ENCODE peak calls at places on chromosomes 7 and 10, in five cellular contexts. G is tibial artery, M is thyroid gland, K is heart left ventricle, W is sigmoid colon. Y is an unnamed sample.

GRCh38 chr7:36021917-36022550 is 131.0 kb upstream of the EEPD1 start:
- DNase-seq in G (no peak), M (peak), K (no peak), W (no peak), Y (no peak)

GRCh38 chr7:1403844-1404404 is 55.3 kb downstream of the MICALL2 start:
- DNase-seq in G (no peak), M (peak), K (peak), W (no peak), Y (peak)

GRCh38 chr7:95470452-95470851 is 15.3 kb upstream of the ASB4 start:
- DNase-seq in G (no peak), M (no peak), K (no peak), W (no peak), Y (peak)

GRCh38 chr7:16810573-16810972 is 5.8 kb upstream of the AGR2 start:
- DNase-seq in G (no peak), M (no peak), K (no peak), W (no peak), Y (no peak)

GRCh38 chr7:70618020-70618551 is 513.9 kb upstream of the GALNT17 start:
- DNase-seq in G (no peak), M (no peak), K (peak), W (no peak), Y (no peak)

GRCh38 chr7:46165281-46165680 is 244.2 kb upstream of the IGFBP3 start:
- DNase-seq in G (no peak), M (no peak), K (no peak), W (no peak), Y (peak)

GRCh38 chr10:133400624-133401424 is 6.9 kb downstream of the MTG1 start:
- DNase-seq in G (no peak), M (no peak), K (no peak), W (peak), Y (no peak)

GRCh38 chr7:3683886-3684539 is 383.0 kb downstream of the SDK1 start:
- DNase-seq in G (no peak), M (no peak), K (no peak), W (no peak), Y (no peak)

GRCh38 chr7:65295409-65295808 is 78.2 kb upstream of the ZNF92 start:
- DNase-seq in G (no peak), M (no peak), K (no peak), W (no peak), Y (no peak)

GRCh38 chr10:127986543-127987466 is 79.9 kb downstream of the PTPRE start:
- DNase-seq in G (no peak), M (no peak), K (no peak), W (peak), Y (no peak)

DNA sequence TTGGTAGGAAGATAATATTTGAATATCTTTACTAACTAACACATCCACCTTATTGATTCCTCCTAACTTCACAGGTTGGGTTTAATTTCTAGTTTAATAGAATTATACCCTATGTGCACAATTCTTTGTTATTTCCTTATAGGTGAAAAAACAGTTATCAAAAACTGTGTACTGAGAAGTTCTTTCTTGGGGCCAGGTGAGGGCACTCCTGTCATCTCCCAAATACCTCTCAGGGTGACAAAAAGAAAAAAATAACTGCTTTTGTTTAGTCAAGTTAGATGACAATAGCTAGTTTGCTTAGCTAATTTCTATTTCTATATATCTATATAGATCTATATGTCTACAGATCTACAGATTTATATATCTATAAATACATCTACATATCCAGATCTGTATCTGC is 10.1 kb downstream of the FZD8 start:
- DNase-seq in G (no peak), M (no peak), K (no peak), W (no peak), Y (no peak)
- TF ChIP-seq CTCF in G (no peak), M (no peak), K (no peak), W (no peak), Y (no peak)

DNA sequence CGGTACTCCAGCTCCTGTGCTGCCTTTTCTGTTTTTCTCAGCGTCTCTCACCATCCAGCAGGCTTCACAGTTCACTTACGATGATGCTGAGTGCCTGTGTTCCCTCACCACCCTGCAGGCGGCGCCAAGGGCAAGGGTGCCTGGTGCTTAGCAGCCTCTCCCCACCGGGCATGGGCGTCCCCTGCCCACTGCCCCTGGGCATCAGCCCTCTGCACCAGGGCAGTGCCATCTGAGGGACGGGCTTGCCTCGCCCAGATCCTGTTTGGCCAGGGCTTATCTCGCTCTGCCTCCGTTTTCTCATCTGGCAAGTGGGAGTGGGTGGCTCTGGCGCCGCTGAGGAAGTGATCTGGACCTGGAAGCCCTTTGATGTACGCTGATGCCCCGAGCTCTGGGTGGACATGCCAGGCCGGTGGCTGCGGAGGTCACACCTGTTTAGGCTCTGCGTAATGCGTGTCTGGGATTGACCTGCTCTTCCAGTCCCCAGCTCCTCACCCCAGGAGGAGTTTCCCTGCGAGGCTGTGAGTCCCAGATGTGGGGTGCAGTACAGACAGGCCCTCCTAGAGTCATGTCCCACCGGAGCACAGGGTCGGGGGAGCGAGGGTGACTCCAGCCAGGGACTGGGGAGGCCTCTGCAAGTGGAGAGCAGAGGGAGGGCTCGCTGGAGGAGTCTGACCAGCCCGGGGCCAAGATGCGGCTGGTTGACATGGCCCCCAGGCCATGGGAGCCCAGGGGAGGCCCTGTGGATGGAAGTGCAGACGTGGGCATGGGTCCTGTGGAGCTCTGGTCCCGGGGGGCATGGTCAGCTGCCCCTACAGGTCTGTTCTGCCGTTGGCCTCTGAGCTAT is 11.8 kb downstream of the TTYH3 start:
- DNase-seq in G (no peak), M (no peak), K (no peak), W (peak), Y (no peak)
- TF ChIP-seq CTCF in G (no peak), M (no peak), K (no peak), W (no peak), Y (peak)

GRCh38 chr7:139753079-139753692 is 24.6 kb downstream of the HIPK2 start:
- DNase-seq in G (no peak), M (no peak), K (no peak), W (no peak), Y (no peak)
- TF ChIP-seq CTCF in G (peak), M (no peak), K (no peak), W (no peak), Y (peak)

GRCh38 chr7:44811093-44811492 is 14.6 kb downstream of the PPIA start:
- DNase-seq in G (no peak), M (no peak), K (no peak), W (no peak), Y (no peak)

GRCh38 chr7:44808914-44809393 is 12.5 kb downstream of the PPIA start:
- DNase-seq in G (no peak), M (no peak), K (no peak), W (no peak), Y (no peak)

GRCh38 chr7:44805950-44806349 is 9.5 kb downstream of the PPIA start:
- DNase-seq in G (no peak), M (no peak), K (no peak), W (no peak), Y (no peak)

GRCh38 chr7:44814956-44815355 is 18.5 kb downstream of the PPIA start:
- DNase-seq in G (no peak), M (no peak), K (no peak), W (no peak), Y (no peak)

GRCh38 chr7:44811571-44811970 is 15.1 kb downstream of the PPIA start:
- DNase-seq in G (no peak), M (no peak), K (no peak), W (no peak), Y (no peak)
- TF ChIP-seq CTCF in G (no peak), M (no peak), K (no peak), W (no peak), Y (no peak)

GRCh38 chr7:151897201-151897711 is 20.3 kb upstream of the PRKAG2 start:
- DNase-seq in G (no peak), M (no peak), K (no peak), W (peak), Y (no peak)
- TF ChIP-seq CTCF in G (no peak), M (no peak), K (no peak), W (no peak), Y (no peak)

GRCh38 chr10:118992496-118992895 is 37.0 kb upstream of the NANOS1 start:
- DNase-seq in G (no peak), M (no peak), K (no peak), W (no peak), Y (no peak)

GRCh38 chr10:118993214-118993613 is 36.3 kb upstream of the NANOS1 start:
- DNase-seq in G (no peak), M (no peak), K (no peak), W (no peak), Y (no peak)

GRCh38 chr10:118990326-118990725 is 39.2 kb upstream of the NANOS1 start:
- DNase-seq in G (no peak), M (no peak), K (no peak), W (no peak), Y (no peak)

GRCh38 chr10:118994321-118994720 is 35.2 kb upstream of the NANOS1 start:
- DNase-seq in G (no peak), M (no peak), K (no peak), W (no peak), Y (no peak)

DNA sequence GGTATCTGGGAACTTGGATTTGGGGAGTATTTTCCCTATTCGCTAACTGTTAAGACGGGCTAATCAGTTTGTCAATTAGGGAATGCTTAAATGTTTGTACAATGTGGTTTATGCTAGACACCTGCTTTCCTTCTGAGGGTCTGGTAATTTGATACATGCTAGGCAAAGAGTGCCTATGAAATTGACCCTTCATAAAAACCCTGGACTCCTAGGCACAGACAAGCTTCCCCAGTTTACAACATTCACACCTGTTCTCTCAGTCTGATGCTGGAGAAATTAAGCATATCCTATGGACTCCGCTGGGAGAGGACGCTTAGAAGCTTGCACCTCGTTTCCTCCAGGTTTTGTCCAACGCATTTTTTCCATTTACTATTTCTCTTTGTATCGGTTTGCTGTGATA is 38.2 kb upstream of the NANOS1 start:
- DNase-seq in G (no peak), M (no peak), K (no peak), W (no peak), Y (no peak)
- TF ChIP-seq CTCF in G (no peak), M (no peak), K (no peak), W (no peak), Y (no peak)

GRCh38 chr7:79454325-79454960 is 976 bp upstream of the MAGI2 start:
- DNase-seq in G (peak), M (peak), K (peak), W (peak), Y (no peak)
- TF ChIP-seq CTCF in G (no peak), M (no peak), K (no peak), W (no peak), Y (no peak)

GRCh38 chr10:44731271-44731670 is 179.9 kb upstream of the TMEM72 start:
- DNase-seq in G (no peak), M (no peak), K (no peak), W (no peak), Y (no peak)

GRCh38 chr10:44733743-44734488 is 177.2 kb upstream of the TMEM72 start:
- DNase-seq in G (no peak), M (no peak), K (no peak), W (no peak), Y (no peak)
- TF ChIP-seq CTCF in G (no peak), M (no peak), K (no peak), W (no peak), Y (peak)

DNA sequence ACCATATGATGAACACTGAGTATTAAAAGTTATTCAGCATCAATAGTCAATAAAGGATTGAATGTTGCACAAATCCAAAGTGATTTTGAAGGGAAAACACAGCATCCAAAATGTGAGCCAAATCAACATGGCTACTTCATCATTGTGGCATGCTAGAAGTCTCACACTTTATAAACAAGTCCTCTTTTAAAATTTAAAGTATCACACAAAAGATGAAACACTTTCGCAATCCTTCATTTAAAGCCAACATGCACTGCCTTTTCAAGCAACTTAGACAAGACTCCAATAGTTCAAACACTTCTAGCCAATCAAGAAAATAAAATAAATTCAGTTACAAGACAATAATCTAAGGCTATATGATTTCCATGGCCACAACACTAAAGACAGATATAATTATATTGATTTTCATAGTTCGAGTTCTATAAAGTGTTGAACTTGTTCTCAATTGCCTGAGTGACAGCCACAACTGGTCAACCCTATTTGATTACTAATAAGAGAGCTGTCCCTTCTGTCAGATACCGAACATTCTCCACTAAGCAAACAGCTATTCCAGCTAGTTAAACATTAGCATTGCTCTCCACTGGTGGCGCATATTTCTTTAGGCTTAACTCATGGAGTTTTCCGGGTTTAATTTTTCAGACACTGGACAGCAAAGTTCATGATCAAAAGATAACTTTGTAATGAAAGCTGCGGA is 8.3 kb downstream of the EBF3 start:
- DNase-seq in G (no peak), M (no peak), K (no peak), W (no peak), Y (peak)
- TF ChIP-seq CTCF in G (no peak), M (no peak), K (peak), W (no peak), Y (peak)

GRCh38 chr10:69866688-69867461 is 65.2 kb downstream of the COL13A1 start:
- DNase-seq in G (no peak), M (peak), K (peak), W (peak), Y (peak)
- TF ChIP-seq CTCF in G (no peak), M (no peak), K (no peak), W (no peak), Y (no peak)

Y was measured in cardiac fibroblast.